ENCODE peak calls at places on chromosomes 2 and 18, in six cellular contexts. Q, M, F, B, J and N are unnamed samples.

GRCh38 chr2:48107326-48107925 is 201.1 kb upstream of the FBXO11 start:
- DNase-seq in Q (no peak), M (no peak), F (no peak), B (peak), J (peak), N (no peak)

GRCh38 chr2:200765139-200765951 is 46.4 kb upstream of the BZW1 start:
- DNase-seq in Q (peak), M (peak), F (no peak), B (peak), J (peak), N (peak)

GRCh38 chr18:4068552-4069158 is 386.5 kb downstream of the DLGAP1 start:
- DNase-seq in Q (no peak), M (peak), F (peak), B (peak), J (peak), N (peak)

GRCh38 chr2:135768863-135769262 is 27.2 kb downstream of the UBXN4 start:
- DNase-seq in Q (no peak), M (no peak), F (no peak), B (no peak), J (no peak), N (no peak)

GRCh38 chr2:71064754-71065621 is 3.5 kb upstream of the NAGK start:
- DNase-seq in Q (no peak), M (peak), F (no peak), B (no peak), J (no peak), N (no peak)

GRCh38 chr2:241702155-241702404 is 241 bp downstream of the ING5 start:
- DNase-seq in Q (peak), M (no peak), F (peak), B (no peak), J (no peak), N (peak)

GRCh38 chr2:29052811-29053210 is 21.5 kb downstream of the PCARE start:
- DNase-seq in Q (no peak), M (no peak), F (no peak), B (no peak), J (no peak), N (no peak)

GRCh38 chr2:141878016-141878415 is 252.8 kb downstream of the LRP1B start:
- DNase-seq in Q (no peak), M (no peak), F (no peak), B (no peak), J (no peak), N (no peak)

GRCh38 chr2:38731090-38731489 is 20.1 kb downstream of the SRSF7 start:
- DNase-seq in Q (no peak), M (no peak), F (no peak), B (no peak), J (no peak), N (no peak)

GRCh38 chr2:173568054-173568453 is 213.4 kb downstream of the CDCA7 start:
- DNase-seq in Q (no peak), M (peak), F (peak), B (no peak), J (no peak), N (peak)

GRCh38 chr2:171389325-171389724 is 44.5 kb downstream of the METTL8 start:
- DNase-seq in Q (no peak), M (no peak), F (no peak), B (no peak), J (no peak), N (no peak)

GRCh38 chr18:21896732-21897336 is 156.2 kb downstream of the MIB1 start:
- DNase-seq in Q (no peak), M (no peak), F (no peak), B (no peak), J (no peak), N (no peak)

GRCh38 chr18:3524706-3525105 is 74.7 kb downstream of the TGIF1 start:
- DNase-seq in Q (no peak), M (no peak), F (no peak), B (no peak), J (no peak), N (no peak)

GRCh38 chr18:9661564-9661963 is 46.5 kb upstream of the RAB31 start:
- DNase-seq in Q (no peak), M (no peak), F (no peak), B (no peak), J (no peak), N (no peak)

GRCh38 chr18:57741273-57741672 is 61.8 kb downstream of the ATP8B1 start:
- DNase-seq in Q (no peak), M (no peak), F (no peak), B (no peak), J (no peak), N (no peak)

GRCh38 chr2:224884188-224884587 is 158.1 kb downstream of the DOCK10 start:
- DNase-seq in Q (no peak), M (peak), F (no peak), B (peak), J (no peak), N (no peak)

GRCh38 chr2:172181840-172182239 is 79.1 kb upstream of the DLX2 start:
- DNase-seq in Q (no peak), M (no peak), F (no peak), B (no peak), J (no peak), N (no peak)

GRCh38 chr18:1048048-1048447 is 143.4 kb downstream of the ADCYAP1 start:
- DNase-seq in Q (peak), M (no peak), F (no peak), B (no peak), J (peak), N (no peak)

GRCh38 chr2:28352104-28352503 is 40.6 kb upstream of the FOSL2 start:
- DNase-seq in Q (no peak), M (no peak), F (no peak), B (no peak), J (no peak), N (no peak)

GRCh38 chr18:3037423-3037915 is 24.5 kb upstream of the LPIN2 start:
- DNase-seq in Q (no peak), M (no peak), F (no peak), B (peak), J (peak), N (peak)

GRCh38 chr2:63819765-63820717 is 21.7 kb upstream of the UGP2 start:
- DNase-seq in Q (no peak), M (no peak), F (no peak), B (peak), J (peak), N (no peak)

GRCh38 chr2:51722311-51722710 is 690.4 kb upstream of the NRXN1 start:
- DNase-seq in Q (no peak), M (no peak), F (no peak), B (peak), J (no peak), N (no peak)

GRCh38 chr2:150095361-150095760 is 392.1 kb downstream of the RND3 start:
- DNase-seq in Q (no peak), M (no peak), F (no peak), B (no peak), J (no peak), N (no peak)

GRCh38 chr2:69567157-69567908 is 76.2 kb downstream of the AAK1 start:
- DNase-seq in Q (no peak), M (no peak), F (no peak), B (peak), J (no peak), N (peak)

GRCh38 chr2:96138146-96139145 is at the start of gene ASTL:
- DNase-seq in Q (no peak), M (no peak), F (peak), B (peak), J (no peak), N (peak)

GRCh38 chr2:98559581-98559980 is 48.7 kb downstream of the COA5 start:
- DNase-seq in Q (no peak), M (no peak), F (no peak), B (no peak), J (no peak), N (no peak)

GRCh38 chr2:24342110-24342910 is 18.0 kb downstream of the ITSN2 start:
- DNase-seq in Q (no peak), M (no peak), F (no peak), B (peak), J (no peak), N (no peak)

GRCh38 chr18:57445488-57446319 is 10.5 kb downstream of the ONECUT2 start:
- DNase-seq in Q (no peak), M (no peak), F (no peak), B (no peak), J (no peak), N (no peak)

GRCh38 chr2:128261245-128262128 is 57.2 kb downstream of the HS6ST1 start:
- DNase-seq in Q (no peak), M (no peak), F (no peak), B (no peak), J (no peak), N (no peak)

GRCh38 chr2:219003267-219003634 is 10.0 kb upstream of the CRYBA2 start:
- DNase-seq in Q (no peak), M (no peak), F (no peak), B (no peak), J (no peak), N (no peak)

GRCh38 chr18:49726564-49726963 is 86.8 kb downstream of the ACAA2 start:
- DNase-seq in Q (no peak), M (no peak), F (no peak), B (no peak), J (no peak), N (no peak)

GRCh38 chr2:188369365-188369764 is 77.7 kb downstream of the GULP1 start:
- DNase-seq in Q (no peak), M (peak), F (peak), B (peak), J (no peak), N (peak)
- TF ChIP-seq CTCF in Q (peak), M (peak), F (peak), B (peak), J (peak), N (peak)

DNA sequence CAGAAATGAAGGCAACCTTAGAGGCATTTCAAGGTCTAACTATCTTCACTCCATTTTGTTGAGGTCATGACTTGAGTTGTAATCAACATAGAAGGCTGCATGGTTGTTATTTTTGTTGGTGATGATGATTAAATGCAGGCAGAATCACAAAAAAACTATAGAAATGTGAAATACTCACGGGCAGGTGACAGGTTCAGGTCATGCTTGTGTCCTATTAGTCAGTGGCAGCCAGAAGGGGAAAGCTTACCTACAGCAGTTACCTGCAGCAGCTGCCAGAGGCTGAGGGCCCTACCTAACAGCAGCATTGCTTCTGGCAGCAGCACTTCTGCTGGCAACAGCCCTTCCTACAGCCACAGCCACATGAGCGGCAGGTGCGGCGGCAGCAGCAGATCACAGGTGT is 394 bp downstream of the SCYGR3 start:
- DNase-seq in Q (no peak), M (no peak), F (no peak), B (no peak), J (no peak), N (no peak)
- TF ChIP-seq CTCF in Q (no peak), M (no peak), F (no peak), B (no peak), J (no peak), N (no peak)

GRCh38 chr2:9095690-9096089 is 92.2 kb upstream of the MBOAT2 start:
- DNase-seq in Q (no peak), M (no peak), F (peak), B (no peak), J (no peak), N (peak)
- TF ChIP-seq CTCF in Q (peak), M (no peak), F (no peak), B (peak), J (no peak), N (no peak)

GRCh38 chr2:130872276-130873125 is 35.8 kb downstream of the ARHGEF4 start:
- DNase-seq in Q (no peak), M (no peak), F (no peak), B (no peak), J (no peak), N (no peak)

GRCh38 chr2:130869441-130870160 is 32.9 kb downstream of the ARHGEF4 start:
- DNase-seq in Q (no peak), M (no peak), F (no peak), B (no peak), J (no peak), N (no peak)

GRCh38 chr2:130870779-130871178 is 34.1 kb downstream of the ARHGEF4 start:
- DNase-seq in Q (no peak), M (no peak), F (no peak), B (no peak), J (no peak), N (no peak)

GRCh38 chr2:130871843-130872242 is 35.1 kb downstream of the ARHGEF4 start:
- DNase-seq in Q (no peak), M (no peak), F (no peak), B (no peak), J (no peak), N (no peak)

GRCh38 chr2:130870161-130870485 is 33.4 kb downstream of the ARHGEF4 start:
- DNase-seq in Q (no peak), M (no peak), F (no peak), B (no peak), J (no peak), N (no peak)
- TF ChIP-seq CTCF in Q (no peak), M (no peak), F (no peak), B (no peak), J (no peak), N (no peak)

DNA sequence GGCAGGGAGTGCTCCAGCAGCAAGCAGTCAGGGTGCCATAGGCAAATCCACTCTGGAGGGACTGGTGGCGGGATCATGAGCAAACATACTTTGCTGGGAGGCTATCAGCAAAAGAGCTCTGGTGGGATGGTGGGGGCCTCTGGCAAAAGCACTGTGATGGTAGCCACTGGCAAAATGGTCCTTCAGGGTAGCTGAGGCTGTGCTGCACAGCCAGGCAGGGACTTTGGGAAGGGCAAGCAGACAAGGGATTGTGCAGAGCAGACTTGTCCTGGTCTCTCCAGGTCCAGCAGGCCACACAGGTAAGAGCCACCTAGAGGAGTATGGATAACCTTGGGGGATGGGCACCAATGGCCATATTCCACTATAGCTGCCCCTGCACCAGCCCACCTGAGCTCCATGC is 129.4 kb upstream of the OTOS start:
- DNase-seq in Q (no peak), M (no peak), F (no peak), B (no peak), J (no peak), N (no peak)
- TF ChIP-seq CTCF in Q (no peak), M (no peak), F (no peak), B (no peak), J (no peak), N (no peak)

GRCh38 chr2:46184794-46185583 is 112.2 kb upstream of the EPAS1 start:
- DNase-seq in Q (no peak), M (no peak), F (no peak), B (no peak), J (no peak), N (no peak)
- TF ChIP-seq CTCF in Q (no peak), M (no peak), F (no peak), B (no peak), J (peak), N (no peak)

DNA sequence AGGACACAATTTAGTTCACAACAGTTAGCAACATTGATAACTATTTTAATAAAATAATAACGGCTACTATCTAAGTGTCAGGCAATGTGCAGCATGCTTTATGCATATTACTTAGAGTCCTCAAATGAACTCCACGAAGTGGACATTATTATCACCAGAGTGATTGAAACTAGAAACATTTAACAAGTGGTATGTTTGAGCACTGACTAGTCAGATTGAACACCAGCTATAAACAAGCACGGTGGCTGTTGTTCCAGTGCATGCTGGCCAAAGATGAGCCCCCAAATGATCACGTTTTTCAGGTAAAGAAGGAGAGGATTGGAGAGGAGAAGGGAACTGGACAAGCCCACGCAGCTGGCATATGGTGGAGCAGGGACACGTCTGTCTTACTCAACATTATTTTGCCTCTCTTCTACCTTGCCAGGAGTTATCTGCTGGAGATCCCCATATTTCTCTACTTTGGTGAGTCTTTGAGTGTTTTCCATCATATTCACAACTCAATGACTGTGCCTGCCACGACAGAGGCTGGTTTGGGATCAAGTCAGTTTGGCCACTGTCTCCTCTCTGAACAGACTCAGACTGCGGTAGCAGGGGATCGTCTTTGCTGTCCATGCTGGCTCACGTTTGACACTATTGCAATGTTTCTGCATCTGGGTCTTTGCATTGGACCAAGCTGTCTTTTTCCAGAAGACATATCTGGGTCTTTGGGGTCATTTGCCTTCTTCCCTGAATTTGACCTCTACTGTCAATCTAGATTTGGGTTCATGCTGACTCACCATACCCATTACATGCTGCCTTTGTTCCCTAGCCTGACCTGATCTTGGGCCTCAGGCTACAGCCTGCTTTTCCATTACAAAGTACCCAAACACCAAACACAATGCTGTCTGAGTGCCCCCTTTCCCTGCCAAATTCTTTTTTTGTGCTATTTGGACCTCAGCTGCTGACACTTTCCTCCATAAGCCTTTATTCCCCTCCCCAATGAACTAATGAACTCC is 66.0 kb upstream of the ACSL3 start:
- DNase-seq in Q (no peak), M (no peak), F (no peak), B (no peak), J (no peak), N (no peak)
- TF ChIP-seq CTCF in Q (no peak), M (no peak), F (no peak), B (no peak), J (no peak), N (no peak)

GRCh38 chr2:43051316-43051715 is 175.1 kb downstream of the ZFP36L2 start:
- DNase-seq in Q (no peak), M (no peak), F (no peak), B (no peak), J (no peak), N (peak)
- TF ChIP-seq CTCF in Q (no peak), M (no peak), F (no peak), B (no peak), J (no peak), N (no peak)

DNA sequence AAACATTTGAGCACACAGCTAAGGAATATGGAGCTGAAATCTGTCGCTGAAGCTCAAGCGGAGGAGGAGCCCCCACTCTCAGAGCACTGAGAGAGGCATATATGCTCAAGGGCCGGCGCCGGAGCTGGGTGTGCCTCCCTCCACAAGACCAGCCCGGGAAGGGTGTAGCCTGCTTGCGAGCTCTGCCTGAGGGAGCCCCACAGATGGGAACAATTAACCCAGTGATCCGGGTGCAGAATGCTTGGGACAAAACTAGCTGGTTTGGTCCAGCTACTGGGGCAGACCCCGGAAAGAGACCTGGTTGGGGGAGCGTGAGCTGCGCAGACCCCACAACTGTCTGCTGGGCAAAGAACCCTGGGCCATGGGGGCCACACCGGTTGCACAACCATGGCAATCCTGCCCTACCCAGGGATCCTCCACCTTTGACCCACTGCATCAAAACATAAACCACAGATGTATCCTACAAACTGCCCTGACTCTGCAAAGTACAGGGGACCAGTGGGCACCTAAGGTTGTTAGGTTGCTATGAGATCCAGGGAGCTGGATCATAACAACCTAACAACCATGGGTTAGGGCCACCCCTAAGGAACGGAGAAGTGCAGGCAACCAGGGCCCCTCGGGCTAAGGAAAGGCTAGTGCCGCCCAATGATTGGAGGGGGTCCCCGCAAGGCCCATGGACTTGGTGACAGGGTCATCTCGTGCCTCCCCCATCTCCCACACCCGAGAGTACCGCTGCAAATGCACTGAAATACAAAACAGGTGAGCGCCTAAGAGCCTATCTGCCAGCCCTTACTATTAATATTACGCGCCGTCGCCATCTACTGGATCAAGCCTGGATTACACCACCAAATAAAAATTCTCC is 53.4 kb upstream of the SCN1A start:
- DNase-seq in Q (no peak), M (peak), F (peak), B (peak), J (peak), N (peak)
- TF ChIP-seq CTCF in Q (peak), M (peak), F (peak), B (peak), J (peak), N (no peak)

GRCh38 chr18:80247403-80247916 is at the start of gene PARD6G:
- DNase-seq in Q (no peak), M (no peak), F (peak), B (peak), J (no peak), N (peak)
- TF ChIP-seq CTCF in Q (peak), M (peak), F (no peak), B (no peak), J (no peak), N (no peak)